ENCODE peak calls at places on chromosome 1, in five cellular contexts. One of them, this sample, is unnamed.

GRCh38 chr1:178580876-178581275 is 68.0 kb downstream of the TEX35 start:
- DNase-seq in GM04504: no peak
- DNase-seq in COR-L47: no peak
- DNase-seq in right cardiac atrium: no peak
- DNase-seq in GM13977: no peak
- DNase-seq in this sample: no peak

GRCh38 chr1:1777510-1777909 is 760 bp downstream of the NADK start:
- DNase-seq in GM04504: no peak
- DNase-seq in right cardiac atrium: peak
- DNase-seq in COR-L47: no peak
- DNase-seq in GM13977: no peak
- DNase-seq in this sample: no peak

GRCh38 chr1:192788184-192788583 is 20.7 kb upstream of the RGS2 start:
- DNase-seq in COR-L47: no peak
- DNase-seq in right cardiac atrium: peak
- DNase-seq in GM13977: no peak
- DNase-seq in GM04504: peak
- DNase-seq in this sample: no peak

GRCh38 chr1:218660678-218661053 is 315.5 kb downstream of the TGFB2 start:
- DNase-seq in GM13977: no peak
- DNase-seq in GM04504: peak
- DNase-seq in COR-L47: no peak
- DNase-seq in right cardiac atrium: no peak
- DNase-seq in this sample: no peak

GRCh38 chr1:77762072-77762476 is 2.4 kb upstream of the USP33 start:
- DNase-seq in right cardiac atrium: no peak
- DNase-seq in GM13977: no peak
- DNase-seq in GM04504: no peak
- DNase-seq in COR-L47: no peak
- DNase-seq in this sample: no peak

GRCh38 chr1:119964673-119965363 is 68.5 kb upstream of the ADAM30 start:
- DNase-seq in GM13977: no peak
- DNase-seq in COR-L47: no peak
- DNase-seq in GM04504: no peak
- DNase-seq in right cardiac atrium: no peak
- DNase-seq in this sample: no peak

GRCh38 chr1:26538480-26539412 is 9.2 kb downstream of the RPS6KA1 start:
- DNase-seq in COR-L47: no peak
- DNase-seq in GM04504: no peak
- DNase-seq in right cardiac atrium: no peak
- DNase-seq in GM13977: peak
- DNase-seq in this sample: peak

GRCh38 chr1:222950892-222951291 is 136.1 kb downstream of the DISP1 start:
- DNase-seq in GM13977: no peak
- DNase-seq in right cardiac atrium: no peak
- DNase-seq in COR-L47: peak
- DNase-seq in GM04504: no peak
- DNase-seq in this sample: no peak

GRCh38 chr1:112359961-112360767 is 35.9 kb upstream of the CTTNBP2NL start:
- DNase-seq in right cardiac atrium: peak
- DNase-seq in GM04504: peak
- DNase-seq in GM13977: no peak
- DNase-seq in COR-L47: no peak
- DNase-seq in this sample: no peak

GRCh38 chr1:151990856-151991198 is 2.8 kb downstream of the S100A10 start:
- DNase-seq in right cardiac atrium: no peak
- DNase-seq in GM13977: no peak
- DNase-seq in COR-L47: peak
- DNase-seq in GM04504: no peak
- DNase-seq in this sample: no peak

GRCh38 chr1:39732730-39733129 is 6.0 kb upstream of the PPIE start:
- DNase-seq in GM04504: no peak
- DNase-seq in COR-L47: no peak
- DNase-seq in GM13977: no peak
- DNase-seq in right cardiac atrium: no peak
- DNase-seq in this sample: no peak

GRCh38 chr1:95232646-95233320 is 1.2 kb upstream of the RWDD3 start:
- DNase-seq in GM04504: no peak
- DNase-seq in right cardiac atrium: no peak
- DNase-seq in COR-L47: no peak
- DNase-seq in GM13977: no peak
- DNase-seq in this sample: no peak

GRCh38 chr1:24743404-24744211 is 1.6 kb upstream of the CLIC4 start:
- DNase-seq in right cardiac atrium: no peak
- DNase-seq in COR-L47: no peak
- DNase-seq in GM04504: peak
- DNase-seq in GM13977: peak
- DNase-seq in this sample: no peak

GRCh38 chr1:22089787-22090186 is 37.3 kb downstream of the CDC42 start:
- DNase-seq in GM13977: no peak
- DNase-seq in COR-L47: no peak
- DNase-seq in GM04504: no peak
- DNase-seq in right cardiac atrium: no peak
- DNase-seq in this sample: no peak